ENCODE peak calls at places on chromosomes 5 and 9, in seven cellular contexts. C, N, W, A, L, V and O are unnamed samples.

GRCh38 chr5:11182441-11183080 is 421.5 kb upstream of the DAP start:
- DNase-seq in C (no peak), A (peak), W (no peak), N (no peak), V (no peak), L (no peak), O (no peak)

GRCh38 chr9:134521817-134522501 is 119.6 kb upstream of the COL5A1 start:
- DNase-seq in N (no peak), L (no peak), C (no peak), V (no peak), W (no peak), A (no peak), O (no peak)

GRCh38 chr9:70387663-70388062 is 26.8 kb downstream of the KLF9 start:
- DNase-seq in C (no peak), W (no peak), N (no peak), A (no peak), V (no peak), L (no peak), O (no peak)

GRCh38 chr9:109817146-109817845 is 37.3 kb downstream of the PALM2AKAP2 start:
- DNase-seq in A (peak), N (no peak), V (no peak), C (peak), L (no peak), W (no peak), O (no peak)

GRCh38 chr9:727767-728166 is 113.7 kb upstream of the DMRT1 start:
- DNase-seq in L (no peak), V (no peak), C (no peak), A (no peak), W (no peak), N (no peak), O (no peak)

GRCh38 chr5:93532370-93532769 is 48.6 kb downstream of the NR2F1-AS1 start:
- DNase-seq in N (peak), V (no peak), W (peak), L (no peak), C (no peak), A (peak), O (no peak)

GRCh38 chr9:134837529-134837928 is 43.1 kb upstream of the FCN2 start:
- DNase-seq in W (no peak), A (peak), N (no peak), C (no peak), L (no peak), V (no peak), O (no peak)

GRCh38 chr5:88664630-88665029 is 218.4 kb downstream of the MEF2C start:
- DNase-seq in W (no peak), L (no peak), C (no peak), A (no peak), N (no peak), V (no peak), O (no peak)

GRCh38 chr5:123720955-123721354 is 209.0 kb downstream of the CSNK1G3 start:
- DNase-seq in N (no peak), W (no peak), A (no peak), C (no peak), V (no peak), L (no peak), O (no peak)

GRCh38 chr9:133609311-133610098 is at the start of gene FAM163B:
- DNase-seq in N (peak), W (no peak), V (no peak), L (no peak), A (no peak), C (no peak), O (no peak)

GRCh38 chr5:144169904-144170275 is 569 bp downstream of the YIPF5 start:
- DNase-seq in V (no peak), A (no peak), L (no peak), C (no peak), W (no peak), N (no peak), O (no peak)

GRCh38 chr9:127943746-127944145 is 6.1 kb upstream of the DPM2 start:
- DNase-seq in L (peak), C (no peak), V (peak), N (peak), W (peak), A (no peak), O (no peak)

GRCh38 chr9:94269264-94269663 is 10.2 kb downstream of the ZNF169 start:
- DNase-seq in N (no peak), V (no peak), C (no peak), A (no peak), W (no peak), L (no peak), O (no peak)

GRCh38 chr5:6399978-6400910 is 21.9 kb upstream of the MED10 start:
- DNase-seq in V (no peak), C (no peak), L (no peak), N (no peak), A (peak), W (no peak), O (no peak)

GRCh38 chr9:127854169-127854833 is at the start of gene ENG:
- DNase-seq in V (no peak), C (no peak), W (no peak), N (peak), L (no peak), A (no peak), O (no peak)

GRCh38 chr9:71249729-71250317 is 128.4 kb upstream of the TRPM3 start:
- DNase-seq in W (no peak), V (no peak), A (peak), N (no peak), L (no peak), C (no peak), O (no peak)

GRCh38 chr9:14935099-14935710 is 25.0 kb upstream of the FREM1 start:
- DNase-seq in A (no peak), N (no peak), L (no peak), V (no peak), W (no peak), C (no peak), O (no peak)

GRCh38 chr5:60677831-60678664 is 21.9 kb downstream of the DEPDC1B start:
- DNase-seq in C (no peak), N (no peak), W (no peak), V (no peak), L (no peak), A (no peak), O (no peak)